ENCODE peak calls at places on chromosome 12, in nine cellular contexts. L is Peyer's patch, U is HL-60, Y is tibial nerve, D is psoas muscle, N is skeletal muscle cell, O is stomach, T is astrocyte of the spinal cord, V is A549. Q is an unnamed sample.

GRCh38 chr12:47281667-47282171 is 202.0 kb upstream of the AMIGO2 start:
- DNase-seq in V (no peak), D (no peak), U (no peak), L (no peak), N (peak), Y (no peak), T (peak), O (no peak), Q (no peak)

GRCh38 chr12:100913872-100914600 is 119.5 kb downstream of the ANO4 start:
- DNase-seq in Y (no peak), T (no peak), N (no peak), L (no peak), U (no peak), O (no peak), V (no peak), D (no peak), Q (no peak)

GRCh38 chr12:25829192-25829591 is 129.3 kb upstream of the RASSF8 start:
- DNase-seq in L (no peak), N (peak), V (peak), U (no peak), T (peak), D (no peak), Y (no peak), O (no peak), Q (no peak)

GRCh38 chr12:92546826-92547348 is 155.9 kb upstream of the PLEKHG7 start:
- DNase-seq in Y (no peak), L (no peak), N (no peak), V (no peak), U (no peak), T (no peak), D (no peak), O (no peak), Q (no peak)

GRCh38 chr12:104510145-104510872 is 53.6 kb downstream of the CHST11 start:
- DNase-seq in V (no peak), N (no peak), D (no peak), Y (no peak), T (no peak), O (no peak), U (no peak), L (no peak), Q (no peak)

GRCh38 chr12:32230607-32230982 is 123.9 kb downstream of the BICD1 start:
- DNase-seq in Y (no peak), O (no peak), U (no peak), V (no peak), L (no peak), N (no peak), D (no peak), T (no peak), Q (no peak)

GRCh38 chr12:76518699-76519098 is 40.9 kb downstream of the OSBPL8 start:
- DNase-seq in V (no peak), L (no peak), T (no peak), Y (no peak), O (no peak), D (no peak), N (no peak), U (no peak), Q (no peak)

GRCh38 chr12:46546634-46547273 is 174.2 kb upstream of the SLC38A2 start:
- DNase-seq in L (no peak), V (no peak), T (no peak), Y (no peak), U (no peak), D (no peak), O (no peak), N (no peak), Q (no peak)

GRCh38 chr12:105955608-105955931 is 183.2 kb downstream of the NUAK1 start:
- DNase-seq in U (no peak), N (no peak), L (no peak), O (no peak), T (no peak), Y (no peak), D (no peak), V (no peak), Q (no peak)

GRCh38 chr12:113665457-113665856 is 193.8 kb upstream of the LHX5 start:
- DNase-seq in L (no peak), D (no peak), N (no peak), V (no peak), O (no peak), T (no peak), Y (no peak), U (no peak), Q (no peak)

GRCh38 chr12:11707535-11707934 is 58.1 kb downstream of the ETV6 start:
- DNase-seq in U (no peak), L (peak), V (no peak), D (peak), N (no peak), O (peak), Y (no peak), T (no peak), Q (peak)

GRCh38 chr12:29041621-29042020 is 107.5 kb upstream of the FAR2 start:
- DNase-seq in T (peak), L (no peak), N (peak), O (no peak), U (no peak), D (no peak), Y (no peak), V (peak), Q (no peak)

GRCh38 chr12:6061661-6062060 is 62.8 kb downstream of the VWF start:
- DNase-seq in V (no peak), O (no peak), D (no peak), L (no peak), N (no peak), T (no peak), Y (no peak), U (no peak), Q (no peak)

GRCh38 chr12:116236148-116236731 is 41.3 kb downstream of the MED13L start:
- DNase-seq in T (peak), V (peak), Y (peak), N (no peak), L (no peak), O (peak), U (no peak), D (no peak), Q (no peak)

GRCh38 chr12:132761032-132761910 is at the start of gene ANKLE2:
- DNase-seq in O (peak), T (peak), Y (no peak), L (peak), V (peak), D (peak), N (peak), U (peak), Q (peak)

GRCh38 chr12:82609234-82609914 is 77.3 kb upstream of the TMTC2 start:
- DNase-seq in O (no peak), N (no peak), V (no peak), Y (no peak), D (no peak), L (no peak), T (no peak), U (no peak), Q (no peak)

GRCh38 chr12:25005376-25005775 is 56.5 kb upstream of the BCAT1 start:
- DNase-seq in L (no peak), V (no peak), D (no peak), T (no peak), O (no peak), N (no peak), U (no peak), Y (no peak), Q (no peak)

GRCh38 chr12:58814036-58814435 is 106.3 kb downstream of the LRIG3 start:
- DNase-seq in L (no peak), U (no peak), T (no peak), D (no peak), O (no peak), N (no peak), V (no peak), Y (no peak), Q (no peak)

DNA sequence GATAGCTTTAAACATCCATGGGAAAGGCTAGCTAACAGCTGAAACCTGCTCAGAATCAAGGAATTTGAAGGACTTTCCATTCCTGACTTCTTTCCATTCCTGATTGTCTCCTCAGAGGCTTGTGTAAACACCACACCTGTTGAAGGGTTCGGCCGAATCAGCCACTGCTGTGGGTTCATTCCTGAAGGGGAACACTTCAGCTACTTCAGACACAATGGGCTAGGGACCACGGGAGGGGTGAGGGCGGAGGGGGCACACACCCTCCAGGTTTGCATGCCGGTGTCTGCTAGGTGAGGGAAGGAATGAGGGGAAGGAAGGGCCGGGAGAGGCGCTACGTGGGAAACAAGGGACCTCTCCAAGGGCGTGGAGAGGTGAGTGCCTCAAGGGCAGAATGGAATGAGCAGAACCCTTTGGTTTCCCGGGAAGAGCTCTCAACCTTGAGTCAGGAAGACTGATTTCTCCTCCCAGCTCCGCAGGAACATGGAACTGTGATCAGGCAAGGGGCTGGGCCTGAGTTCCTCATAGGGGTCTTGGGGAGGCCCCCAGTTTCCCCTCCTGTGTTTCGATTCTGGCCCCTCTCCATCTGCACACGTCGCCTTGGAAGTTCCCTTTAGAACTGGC is 1.4 kb downstream of the GPRC5A start:
- DNase-seq in D (no peak), V (no peak), U (no peak), N (no peak), O (no peak), L (peak), Y (no peak), T (no peak), Q (peak)
- H3K4me3 ChIP-seq in D (no peak), V (peak), U (no peak), N (no peak), O (peak), L (peak), Y (no peak), T (peak), Q (peak)

GRCh38 chr12:124774462-124775167 is 89.0 kb downstream of the SCARB1 start:
- DNase-seq in V (no peak), L (no peak), T (peak), U (peak), N (peak), Y (no peak), D (no peak), O (no peak), Q (no peak)
- H3K4me3 ChIP-seq in V (no peak), L (peak), T (peak), U (peak), N (peak), Y (peak), D (peak), O (no peak), Q (no peak)

DNA sequence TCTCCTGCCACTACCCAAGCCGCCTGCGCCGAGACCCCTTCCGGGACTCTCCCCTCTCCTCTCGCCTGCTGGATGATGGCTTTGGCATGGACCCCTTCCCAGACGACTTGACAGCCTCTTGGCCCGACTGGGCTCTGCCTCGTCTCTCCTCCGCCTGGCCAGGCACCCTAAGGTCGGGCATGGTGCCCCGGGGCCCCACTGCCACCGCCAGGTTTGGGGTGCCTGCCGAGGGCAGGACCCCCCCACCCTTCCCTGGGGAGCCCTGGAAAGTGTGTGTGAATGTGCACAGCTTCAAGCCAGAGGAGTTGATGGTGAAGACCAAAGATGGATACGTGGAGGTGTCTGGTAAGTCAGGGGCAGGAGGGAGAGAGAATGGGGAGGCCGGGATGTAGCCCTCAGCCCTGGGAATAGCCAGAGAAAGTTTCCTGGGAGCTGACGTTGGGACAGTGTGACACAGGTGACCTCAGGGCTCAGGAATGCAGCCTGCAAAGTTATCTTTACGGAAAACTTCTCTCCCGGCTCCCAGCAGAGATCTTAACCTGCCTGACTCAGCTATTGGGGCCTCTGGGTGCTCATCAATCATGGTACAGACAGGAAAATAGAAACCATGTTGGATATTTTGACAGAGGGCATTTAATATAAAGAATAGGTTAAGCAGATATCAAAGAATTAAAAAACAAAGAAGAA is 747 bp downstream of the HSPB8 start:
- DNase-seq in N (no peak), Y (no peak), T (peak), L (no peak), V (peak), O (peak), D (peak), U (no peak), Q (no peak)
- H3K4me3 ChIP-seq in N (peak), Y (peak), T (peak), L (peak), V (peak), O (peak), D (peak), U (no peak), Q (no peak)

DNA sequence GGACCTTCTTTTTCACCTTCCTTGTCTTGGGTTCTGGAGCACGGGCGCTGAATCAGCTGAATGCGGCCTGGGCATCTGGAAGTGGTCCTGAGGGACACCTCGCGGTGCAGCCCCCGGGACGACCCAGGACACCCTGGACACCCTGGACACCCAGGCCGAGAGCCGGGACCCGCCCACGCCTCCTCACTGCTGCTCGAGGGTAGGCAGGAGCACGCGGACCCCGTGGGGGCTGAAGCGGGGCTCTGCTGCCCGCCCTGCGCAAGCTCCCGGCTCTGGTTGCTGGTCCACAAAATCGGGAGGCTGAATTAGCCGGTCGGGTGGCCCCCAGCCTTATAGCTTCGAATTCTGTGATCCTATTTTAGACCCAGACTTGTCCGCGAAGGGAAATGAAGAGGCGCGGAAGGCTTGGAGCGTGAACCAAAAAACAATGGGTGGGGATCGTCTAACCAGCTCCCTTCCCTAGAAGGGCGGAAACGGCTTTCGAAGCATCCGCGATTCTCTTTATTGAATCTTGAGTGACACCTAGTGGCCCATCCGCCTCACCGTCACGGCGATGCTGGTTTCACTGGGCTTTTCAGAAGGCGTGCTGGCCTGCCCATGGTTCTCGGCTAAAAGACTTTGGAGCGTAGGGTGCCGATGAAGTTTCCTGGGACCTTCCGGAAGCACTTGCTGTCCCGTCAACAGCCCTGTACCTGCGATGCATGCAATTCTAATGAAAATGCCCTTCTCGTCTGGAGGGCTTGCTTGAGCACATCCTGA is 46.3 kb upstream of the PLXNC1 start:
- DNase-seq in O (peak), L (peak), N (peak), Y (peak), D (peak), U (peak), T (peak), V (peak), Q (peak)
- H3K4me3 ChIP-seq in O (peak), L (peak), N (peak), Y (peak), D (peak), U (peak), T (peak), V (peak), Q (peak)

GRCh38 chr12:56134897-56135296 is 6.8 kb downstream of the ESYT1 start:
- DNase-seq in Y (no peak), V (no peak), T (no peak), D (no peak), N (no peak), O (no peak), L (no peak), U (no peak), Q (no peak)
- H3K4me3 ChIP-seq in Y (no peak), V (no peak), T (no peak), D (no peak), N (no peak), O (no peak), L (no peak), U (no peak), Q (no peak)

GRCh38 chr12:10612110-10612509 is 1.3 kb downstream of the MAGOHB start:
- DNase-seq in O (no peak), V (no peak), Y (no peak), L (no peak), T (no peak), D (no peak), N (no peak), U (no peak), Q (no peak)
- H3K4me3 ChIP-seq in O (peak), V (peak), Y (peak), L (no peak), T (peak), D (peak), N (peak), U (peak), Q (no peak)

Q was measured in mucosa of descending colon.